ENCODE peak calls at places on chromosomes 13 and 19, in five cellular contexts. E, I, R, Q and S are unnamed samples. For H3K4me1, the result is how much of the 10 kb centered on the place peaks cover.

GRCh38 chr19:17475541-17476115 is 5.3 kb downstream of the SLC27A1 start:
- DNase-seq in E (no peak), I (no peak), R (peak), Q (peak), S (peak)

GRCh38 chr19:30085394-30085793 is 143.4 kb downstream of the URI1 start:
- DNase-seq in E (no peak), I (no peak), R (no peak), Q (peak), S (peak)

GRCh38 chr19:30318936-30319335 is 53.2 kb upstream of the ZNF536 start:
- DNase-seq in E (no peak), I (no peak), R (peak), Q (no peak), S (no peak)

GRCh38 chr19:47512183-47512947 is 2.5 kb downstream of the NAPA start:
- DNase-seq in E (no peak), I (peak), R (peak), Q (peak), S (peak)

GRCh38 chr13:66349945-66350344 is 880.2 kb downstream of the PCDH9 start:
- DNase-seq in E (no peak), I (no peak), R (no peak), Q (no peak), S (no peak)

GRCh38 chr19:10565028-10565566 is 713 bp downstream of the KRI1 start:
- DNase-seq in E (peak), I (no peak), R (peak), Q (peak), S (peak)

GRCh38 chr13:36143768-36144167 is 12.6 kb upstream of the DCLK1 start:
- DNase-seq in E (no peak), I (no peak), R (no peak), Q (no peak), S (no peak)

GRCh38 chr13:105991622-105992254 is 543.7 kb downstream of the EFNB2 start:
- DNase-seq in E (no peak), I (peak), R (peak), Q (peak), S (peak)

GRCh38 chr13:59931621-59932020 is 232.1 kb downstream of the DIAPH3 start:
- DNase-seq in E (no peak), I (no peak), R (no peak), Q (no peak), S (no peak)

GRCh38 chr13:44396295-44396962 is 22.8 kb downstream of the SERP2 start:
- DNase-seq in E (no peak), I (no peak), R (no peak), Q (no peak), S (no peak)

GRCh38 chr13:77876176-77876575 is 42.5 kb downstream of the EDNRB start:
- DNase-seq in E (no peak), I (no peak), R (no peak), Q (no peak), S (no peak)

GRCh38 chr19:16394111-16394510 is 69.5 kb downstream of the KLF2 start:
- DNase-seq in E (no peak), I (no peak), R (no peak), Q (no peak), S (no peak)

GRCh38 chr13:95349267-95349666 is 48.0 kb upstream of the ABCC4 start:
- DNase-seq in E (no peak), I (no peak), R (no peak), Q (peak), S (no peak)

GRCh38 chr19:55146078-55146647 is 2.8 kb downstream of the TNNT1 start:
- DNase-seq in E (peak), I (no peak), R (no peak), Q (peak), S (no peak)

GRCh38 chr13:112760931-112761330 is 71.1 kb downstream of the ATP11A start:
- DNase-seq in E (no peak), I (no peak), R (no peak), Q (no peak), S (no peak)

GRCh38 chr19:14003279-14004051 is 2.7 kb downstream of the RFX1 start:
- DNase-seq in E (no peak), I (no peak), R (no peak), Q (no peak), S (no peak)

GRCh38 chr19:7506385-7507328 is 9.2 kb upstream of the ZNF358 start:
- DNase-seq in E (no peak), I (peak), R (peak), Q (peak), S (peak)

GRCh38 chr19:7507884-7508283 is 8.0 kb upstream of the ZNF358 start:
- DNase-seq in E (no peak), I (peak), R (peak), Q (peak), S (peak)

GRCh38 chr19:7512400-7512851 is 3.5 kb upstream of the ZNF358 start:
- DNase-seq in E (no peak), I (no peak), R (no peak), Q (no peak), S (no peak)

GRCh38 chr19:7505682-7506384 is 10.1 kb upstream of the ZNF358 start:
- DNase-seq in E (no peak), I (no peak), R (no peak), Q (no peak), S (no peak)

GRCh38 chr19:7509625-7510024 is 6.3 kb upstream of the ZNF358 start:
- DNase-seq in E (no peak), I (no peak), R (no peak), Q (no peak), S (no peak)
- TF ChIP-seq CTCF in E (no peak), I (no peak), R (no peak), Q (no peak), S (no peak)

GRCh38 chr19:33815410-33816340 is 19.0 kb downstream of the KCTD15 start:
- DNase-seq in E (no peak), I (no peak), R (no peak), Q (peak), S (no peak)

GRCh38 chr19:33819875-33820781 is 23.5 kb downstream of the KCTD15 start:
- DNase-seq in E (peak), I (peak), R (peak), Q (peak), S (peak)

GRCh38 chr19:33818426-33818825 is 21.8 kb downstream of the KCTD15 start:
- DNase-seq in E (no peak), I (no peak), R (peak), Q (no peak), S (no peak)

GRCh38 chr19:33821871-33822270 is 25.2 kb downstream of the KCTD15 start:
- DNase-seq in E (no peak), I (no peak), R (no peak), Q (no peak), S (no peak)

GRCh38 chr19:33819496-33819874 is 22.8 kb downstream of the KCTD15 start:
- DNase-seq in E (no peak), I (no peak), R (no peak), Q (no peak), S (no peak)
- H3K4me3 ChIP-seq in E (peak), I (no peak), R (peak), Q (peak), S (no peak)

DNA sequence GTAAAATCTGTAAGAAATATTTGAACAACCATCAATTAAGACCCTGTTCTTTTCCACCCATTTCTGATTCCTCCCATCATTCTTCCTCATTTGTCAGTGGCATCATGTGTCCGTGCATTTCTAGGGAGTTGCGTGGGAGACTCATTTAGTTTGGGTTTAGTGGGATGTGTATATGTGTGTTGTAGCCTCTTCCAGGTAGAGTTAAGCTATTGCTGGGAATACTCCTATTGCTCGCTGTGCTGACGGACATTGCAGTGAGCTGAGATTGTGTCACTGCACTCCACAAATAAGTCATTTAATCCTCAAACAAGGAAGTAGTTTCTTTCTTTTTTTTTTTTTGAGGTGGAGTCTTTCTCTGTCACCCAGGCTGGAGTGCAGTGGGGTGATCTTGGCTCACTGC is 42.1 kb upstream of the RCBTB2 start:
- DNase-seq in E (no peak), I (peak), R (no peak), Q (no peak), S (no peak)
- H3K4me1 ChIP-seq in E (under half), I (under half), R (under half), Q (under half), S (under half)

GRCh38 chr19:40502647-40503046 is 35.8 kb downstream of the SPTBN4 start:
- DNase-seq in E (no peak), I (no peak), R (peak), Q (no peak), S (peak)
- TF ChIP-seq CTCF in E (no peak), I (no peak), R (no peak), Q (no peak), S (peak)